ENCODE peak calls at places on chromosomes 4 and X, in eight cellular contexts. Z is Panc1, V is cardiac muscle cell, W is uterus, M is AG10803, G is foreskin keratinocyte, K is RWPE2, L is fibroblast of mammary gland. O is an unnamed sample.

GRCh38 chrX:72382199-72382590 is 76.5 kb upstream of the CITED1 start:
- DNase-seq in Z (no peak), V (peak; percentile 59), W (no peak), M (no peak), G (no peak), K (no peak), L (no peak), O (peak; percentile 28)

GRCh38 chr4:176547005-176547404 is 227.2 kb downstream of the SPCS3 start:
- DNase-seq in Z (no peak), V (peak; percentile 50), W (no peak), M (peak; percentile 87), G (no peak), K (no peak), L (peak; percentile 84), O (no peak)

GRCh38 chr4:147853706-147854105 is 121.8 kb downstream of the ARHGAP10 start:
- DNase-seq in Z (no peak), V (peak; percentile 36), W (no peak), M (peak; percentile 89), G (no peak), K (no peak), L (peak; percentile 91), O (no peak)

GRCh38 chr4:26822546-26822945 is 38.1 kb upstream of the STIM2 start:
- DNase-seq in Z (no peak), V (no peak), W (no peak), M (no peak), G (no peak), K (no peak), L (no peak), O (no peak)

GRCh38 chr4:152660526-152660925 is 19.3 kb downstream of the TMEM154 start:
- DNase-seq in Z (no peak), V (no peak), W (no peak), M (no peak), G (no peak), K (no peak), L (no peak), O (no peak)

GRCh38 chrX:69988955-69989394 is 60.8 kb downstream of the AWAT2 start:
- DNase-seq in Z (no peak), V (peak; percentile 80), W (no peak), M (no peak), G (no peak), K (no peak), L (peak; percentile 20), O (peak; percentile 28)

GRCh38 chr4:169724251-169724650 is 33.5 kb downstream of the HPF1 start:
- DNase-seq in Z (no peak), V (peak; percentile 63), W (no peak), M (peak; percentile 82), G (peak; percentile 13), K (no peak), L (peak; percentile 52), O (no peak)

GRCh38 chr4:22721189-22721588 is 28.5 kb downstream of the GBA3 start:
- DNase-seq in Z (no peak), V (no peak), W (no peak), M (no peak), G (no peak), K (no peak), L (no peak), O (no peak)

GRCh38 chr4:7539659-7540058 is 104.9 kb upstream of the PSAPL1 start:
- DNase-seq in Z (no peak), V (no peak), W (no peak), M (no peak), G (peak; percentile 9), K (peak; percentile 96), L (no peak), O (peak; percentile 17)

GRCh38 chr4:162232349-162232748 is 68.5 kb upstream of the FSTL5 start:
- DNase-seq in Z (no peak), V (no peak), W (no peak), M (no peak), G (no peak), K (no peak), L (no peak), O (no peak)

GRCh38 chrX:20217279-20217678 is 49.4 kb downstream of the RPS6KA3 start:
- DNase-seq in Z (peak; percentile 7), V (peak; percentile 72), W (no peak), M (peak; percentile 51), G (peak; percentile 35), K (no peak), L (peak; percentile 79), O (no peak)

GRCh38 chrX:150693782-150694574 is 782 bp downstream of the MTMR1 start:
- DNase-seq in Z (no peak), V (peak; percentile 21), W (peak; percentile 26), M (peak; percentile 86), G (peak; percentile 94), K (peak; percentile 73), L (peak; percentile 54), O (peak; percentile 78)

GRCh38 chrX:145751943-145752342 is 65.7 kb upstream of the SLITRK2 start:
- DNase-seq in Z (no peak), V (no peak), W (no peak), M (peak; percentile 54), G (no peak), K (no peak), L (peak; percentile 87), O (no peak)

DNA sequence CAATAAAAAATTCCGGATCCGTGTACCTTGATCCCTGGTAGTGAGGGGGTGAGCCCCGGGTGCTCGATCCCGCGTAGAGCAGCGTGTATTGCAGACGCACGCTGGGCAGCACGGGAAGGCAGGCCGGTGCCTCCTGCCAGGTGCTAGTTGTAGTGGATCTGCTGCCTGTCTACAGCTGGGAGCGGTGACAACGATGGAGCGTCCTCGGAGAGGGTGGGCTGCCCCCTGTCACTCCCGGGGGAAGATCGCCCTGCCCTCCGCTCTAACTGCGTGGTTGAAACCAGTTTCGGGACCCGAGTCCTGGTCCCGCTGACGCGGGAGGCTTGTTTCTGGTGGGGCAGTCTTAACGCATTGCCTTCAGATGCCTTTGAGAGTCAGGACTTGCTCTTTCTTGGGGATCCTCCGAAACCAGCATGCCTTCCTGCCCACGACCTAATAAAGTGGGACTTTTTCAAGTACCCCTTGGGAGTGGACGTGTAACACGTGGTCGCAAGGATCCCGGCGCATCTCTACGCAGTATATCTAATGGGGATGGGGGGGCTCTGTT is 2.7 kb upstream of the NKX6-1 start:
- DNase-seq in Z (no peak), V (no peak), W (no peak), M (no peak), G (no peak), K (no peak), L (no peak), O (no peak)
- TF ChIP-seq CTCF in Z (no peak), V (no peak), W (no peak), M (no peak), G (no peak), K (no peak), L (no peak), O (no peak)

GRCh38 chr4:73258668-73259551 is at the start of gene ANKRD17:
- DNase-seq in Z (peak; percentile 67), V (peak; percentile 96), W (peak; percentile 91), M (peak; percentile 91), G (peak; percentile 94), K (peak; percentile 91), L (peak; percentile 91), O (peak; percentile 88)
- TF ChIP-seq CTCF in Z (peak; percentile 11), V (peak; percentile 3), W (no peak), M (no peak), G (peak; percentile 9), K (peak; percentile 21), L (no peak), O (no peak)

GRCh38 chr4:121147923-121148443 is 16.1 kb downstream of the TNIP3 start:
- DNase-seq in Z (no peak), V (peak; percentile 15), W (no peak), M (peak; percentile 87), G (no peak), K (no peak), L (peak; percentile 70), O (no peak)

GRCh38 chr4:121148621-121149020 is 15.5 kb downstream of the TNIP3 start:
- DNase-seq in Z (no peak), V (no peak), W (no peak), M (peak; percentile 56), G (no peak), K (no peak), L (no peak), O (no peak)

GRCh38 chr4:121146530-121146929 is 17.6 kb downstream of the TNIP3 start:
- DNase-seq in Z (no peak), V (peak; percentile 18), W (no peak), M (peak; percentile 31), G (no peak), K (no peak), L (no peak), O (no peak)

GRCh38 chr4:121150486-121150885 is 13.6 kb downstream of the TNIP3 start:
- DNase-seq in Z (no peak), V (no peak), W (no peak), M (no peak), G (no peak), K (no peak), L (no peak), O (no peak)

GRCh38 chr4:121150003-121150402 is 14.1 kb downstream of the TNIP3 start:
- DNase-seq in Z (no peak), V (no peak), W (no peak), M (no peak), G (no peak), K (no peak), L (no peak), O (no peak)
- TF ChIP-seq CTCF in Z (no peak), V (no peak), W (no peak), M (no peak), G (no peak), K (no peak), L (no peak), O (no peak)

DNA sequence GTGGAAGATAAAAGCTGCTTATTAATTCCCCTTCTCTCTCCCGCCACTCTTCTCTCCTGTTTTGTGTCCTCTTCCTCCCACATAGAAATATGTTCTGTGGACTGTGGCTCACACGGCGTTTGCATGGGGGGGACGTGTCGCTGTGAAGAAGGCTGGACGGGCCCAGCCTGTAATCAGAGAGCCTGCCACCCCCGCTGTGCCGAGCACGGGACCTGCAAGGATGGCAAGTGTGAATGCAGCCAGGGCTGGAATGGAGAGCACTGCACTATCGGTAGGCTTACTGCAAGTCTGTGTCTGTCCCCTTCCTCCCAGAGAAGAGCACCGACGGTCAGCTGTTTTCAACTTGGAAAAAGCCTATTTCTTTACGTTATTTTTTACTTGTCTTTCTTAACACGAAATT is 229.1 kb downstream of the DCTD start:
- DNase-seq in Z (no peak), V (no peak), W (no peak), M (no peak), G (no peak), K (no peak), L (no peak), O (no peak)
- TF ChIP-seq CTCF in Z (no peak), V (no peak), W (no peak), M (no peak), G (no peak), K (no peak), L (no peak), O (no peak)

GRCh38 chrX:48683411-48683982 is at the start of gene WAS:
- DNase-seq in Z (no peak), V (no peak), W (no peak), M (no peak), G (no peak), K (no peak), L (no peak), O (no peak)
- TF ChIP-seq CTCF in Z (no peak), V (no peak), W (no peak), M (no peak), G (no peak), K (no peak), L (no peak), O (no peak)

GRCh38 chrX:132488819-132489255 is at the start of gene MBNL3:
- DNase-seq in Z (no peak), V (peak; percentile 62), W (no peak), M (peak; percentile 31), G (peak; percentile 64), K (peak; percentile 22), L (peak; percentile 35), O (peak; percentile 61)
- TF ChIP-seq CTCF in Z (no peak), V (no peak), W (no peak), M (no peak), G (no peak), K (no peak), L (no peak), O (no peak)

GRCh38 chr4:117700111-117700892 is 334.0 kb upstream of the NDST3 start:
- DNase-seq in Z (peak; percentile 2), V (no peak), W (no peak), M (no peak), G (no peak), K (no peak), L (no peak), O (no peak)
- TF ChIP-seq CTCF in Z (peak; percentile 13), V (no peak), W (no peak), M (no peak), G (peak; percentile 37), K (peak; percentile 29), L (no peak), O (no peak)